ENCODE peak calls at places on chromosomes 3 and 15, in nine cellular contexts. Z, W, Q, X, E, B, I, U and D are unnamed samples. For H3K36me3, the result is how much of the 10 kb centered on the place peaks cover.

GRCh38 chr15:71238926-71239325 is 123.7 kb downstream of the THSD4 start:
- DNase-seq in U (no peak), X (no peak), B (no peak), Z (no peak), Q (no peak), I (no peak), E (no peak), W (no peak), D (no peak)

GRCh38 chr15:70328137-70329115 is 230.7 kb upstream of the TLE3 start:
- DNase-seq in X (no peak), Q (no peak), W (no peak), B (no peak), E (peak), Z (no peak), I (peak), U (no peak), D (no peak)

GRCh38 chr15:50698101-50698500 is 11.5 kb upstream of the TRPM7 start:
- DNase-seq in B (no peak), I (no peak), E (no peak), X (no peak), Q (no peak), W (no peak), U (no peak), Z (no peak), D (no peak)

GRCh38 chr15:73932381-73933191 is 6.3 kb downstream of the LOXL1 start:
- DNase-seq in E (no peak), I (no peak), U (peak), Q (no peak), Z (no peak), B (no peak), X (no peak), W (peak), D (no peak)

GRCh38 chr3:134609821-134610454 is 40.9 kb downstream of the KY start:
- DNase-seq in Z (no peak), Q (no peak), I (no peak), B (no peak), W (no peak), X (no peak), U (no peak), E (no peak), D (peak)

GRCh38 chr3:112133606-112134334 is 722 bp upstream of the GCSAM start:
- DNase-seq in Z (no peak), W (no peak), E (no peak), B (no peak), Q (no peak), X (no peak), U (no peak), I (no peak), D (no peak)

GRCh38 chr15:82117296-82117695 is 71.5 kb upstream of the MEX3B start:
- DNase-seq in I (no peak), Q (no peak), E (no peak), X (no peak), W (no peak), Z (no peak), U (no peak), B (no peak), D (no peak)

GRCh38 chr15:48688493-48688892 is 43.0 kb upstream of the FBN1 start:
- DNase-seq in Z (no peak), W (no peak), X (no peak), U (no peak), I (no peak), E (no peak), B (no peak), Q (no peak), D (no peak)

GRCh38 chr15:28114721-28115622 is 15.9 kb upstream of the OCA2 start:
- DNase-seq in Z (no peak), B (no peak), X (no peak), U (no peak), W (peak), E (no peak), Q (no peak), I (peak), D (no peak)

GRCh38 chr15:78638658-78639314 is 2.2 kb downstream of the CHRNB4 start:
- DNase-seq in W (no peak), Q (no peak), U (peak), I (no peak), Z (peak), X (no peak), B (peak), E (peak), D (peak)

GRCh38 chr3:127628788-127629456 is at the start of gene PODXL2:
- DNase-seq in B (peak), E (peak), Q (no peak), I (no peak), U (peak), Z (peak), W (peak), X (no peak), D (peak)

GRCh38 chr3:13655074-13655913 is 106.4 kb downstream of the FBLN2 start:
- DNase-seq in X (no peak), I (no peak), B (peak), W (peak), E (peak), Z (peak), U (peak), Q (no peak), D (no peak)

GRCh38 chr3:157572559-157573270 is 69.5 kb upstream of the VEPH1 start:
- DNase-seq in E (peak), B (peak), W (no peak), Q (no peak), X (no peak), Z (no peak), U (peak), I (no peak), D (peak)

GRCh38 chr15:63749330-63749942 is 84.3 kb downstream of the HERC1 start:
- DNase-seq in Q (no peak), X (no peak), B (no peak), W (no peak), E (no peak), I (no peak), Z (no peak), U (no peak), D (no peak)

GRCh38 chr3:33883538-33884203 is 85.2 kb downstream of the PDCD6IP start:
- DNase-seq in W (no peak), U (peak), Q (no peak), E (no peak), Z (no peak), I (no peak), B (peak), X (no peak), D (no peak)

GRCh38 chr15:39969871-39970270 is 36.0 kb downstream of the EIF2AK4 start:
- DNase-seq in Z (peak), B (no peak), I (peak), X (no peak), Q (no peak), E (peak), W (no peak), U (no peak), D (no peak)

GRCh38 chr3:181629029-181629428 is 82.7 kb upstream of the SOX2 start:
- DNase-seq in X (no peak), Z (no peak), E (no peak), U (no peak), Q (no peak), I (no peak), B (no peak), W (no peak), D (no peak)

GRCh38 chr15:101498731-101499480 is 9.4 kb upstream of the PCSK6 start:
- DNase-seq in Q (no peak), W (no peak), I (no peak), U (no peak), E (no peak), B (no peak), X (no peak), Z (no peak), D (no peak)

GRCh38 chr3:155805204-155805801 is 775 bp downstream of the C3orf33 start:
- DNase-seq in Z (peak), U (no peak), X (no peak), W (no peak), B (no peak), I (peak), E (peak), Q (no peak), D (no peak)
- TF ChIP-seq POLR2AphosphoS5 in Z (no peak), U (no peak), X (no peak), W (no peak), B (no peak), I (no peak), E (no peak), Q (no peak), D (no peak)

GRCh38 chr3:150612494-150612893 is 9.4 kb downstream of the SELENOT start:
- DNase-seq in U (no peak), I (no peak), E (no peak), Z (no peak), X (no peak), W (no peak), Q (no peak), B (no peak), D (no peak)

GRCh38 chr3:150611666-150612065 is 8.5 kb downstream of the SELENOT start:
- DNase-seq in W (peak), I (no peak), Q (no peak), B (no peak), Z (no peak), U (no peak), E (no peak), X (no peak), D (no peak)

GRCh38 chr3:150610785-150611184 is 7.7 kb downstream of the SELENOT start:
- DNase-seq in X (no peak), W (no peak), E (no peak), B (no peak), Z (no peak), U (no peak), Q (no peak), I (no peak), D (no peak)

GRCh38 chr3:150613709-150614480 is 10.8 kb downstream of the SELENOT start:
- DNase-seq in E (no peak), W (no peak), X (no peak), I (no peak), Q (no peak), Z (no peak), U (no peak), B (no peak), D (no peak)

DNA sequence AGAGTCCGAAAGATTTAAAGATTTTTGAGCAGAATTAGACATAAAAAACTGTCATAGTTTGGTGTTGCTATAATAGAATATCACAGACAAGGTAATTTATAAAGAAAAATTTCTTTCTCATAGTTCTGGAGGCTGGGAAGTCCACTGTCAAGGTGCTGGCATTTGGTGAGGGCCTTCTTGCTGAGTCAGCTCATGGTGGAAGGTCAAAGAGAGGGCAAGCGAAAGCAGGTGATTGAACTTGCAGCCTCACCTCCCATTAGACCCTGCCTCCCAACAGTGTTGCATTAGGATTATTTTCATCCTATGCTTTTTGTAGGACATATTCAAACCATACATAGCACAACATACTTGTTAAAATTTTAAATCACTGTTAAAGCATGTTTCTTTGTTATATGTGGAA is 9.9 kb downstream of the SELENOT start:
- DNase-seq in Z (no peak), Q (no peak), B (no peak), I (no peak), U (no peak), W (no peak), E (no peak), X (no peak), D (no peak)
- H3K36me3 ChIP-seq in Z (under half), Q (under half), B (under half), I (under half), U (under half), W (under half), E (under half), X (under half), D (under half)

GRCh38 chr15:81091889-81092558 is 42.0 kb upstream of the CFAP161 start:
- DNase-seq in Z (no peak), E (no peak), W (no peak), I (no peak), X (no peak), B (no peak), Q (no peak), U (peak), D (no peak)
- TF ChIP-seq POLR2AphosphoS5 in Z (no peak), E (no peak), W (no peak), I (no peak), X (no peak), B (no peak), Q (no peak), U (peak), D (no peak)

DNA sequence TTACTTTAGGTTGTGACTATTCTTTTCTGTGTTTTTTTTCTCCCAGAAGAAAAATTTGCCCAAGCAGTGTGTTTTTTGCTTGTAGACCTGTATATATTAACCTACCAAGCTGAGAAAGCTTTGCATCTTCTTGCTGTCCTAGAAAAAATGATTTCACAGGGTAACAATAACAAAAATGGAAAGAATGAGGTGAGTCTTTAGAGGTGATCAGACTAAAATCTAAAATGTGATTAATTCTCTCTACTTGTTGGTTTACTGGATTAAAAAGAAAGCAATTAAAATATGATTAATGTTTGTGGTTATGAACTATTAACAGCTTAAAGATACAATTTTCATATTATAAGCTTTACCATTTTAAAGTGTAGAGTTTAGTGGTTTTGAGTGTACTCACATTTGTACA is 28.2 kb downstream of the CNOT10 start:
- DNase-seq in U (no peak), B (no peak), W (no peak), X (no peak), E (no peak), I (no peak), Z (no peak), Q (no peak), D (no peak)
- H3K36me3 ChIP-seq in U (half or more), B (under half), W (under half), X (half or more), E (under half), I (half or more), Z (under half), Q (under half), D (under half)